ENCODE peak calls at places on chromosomes 3 and 15, in eight cellular contexts. One of them, this sample, is unnamed.

GRCh38 chr15:58243083-58243482 is 104.9 kb downstream of the AQP9 start:
- DNase-seq in activated CD8-positive, alpha-beta memory T cell treated with anti-CD3 and anti-CD28 coated beads for 48 hours: no peak
- DNase-seq in B cell: no peak
- DNase-seq in D341Med: no peak
- DNase-seq in non-pigmented ciliary epithelial cell: no peak
- DNase-seq in sigmoid colon: no peak
- DNase-seq in COR-L47: peak
- DNase-seq in posterior cingulate gyrus: no peak
- DNase-seq in this sample: no peak

GRCh38 chr3:59052803-59053411 is 3.1 kb upstream of the CFAP20DC start:
- DNase-seq in posterior cingulate gyrus: no peak
- DNase-seq in COR-L47: peak
- DNase-seq in non-pigmented ciliary epithelial cell: no peak
- DNase-seq in activated CD8-positive, alpha-beta memory T cell treated with anti-CD3 and anti-CD28 coated beads for 48 hours: no peak
- DNase-seq in D341Med: peak
- DNase-seq in B cell: peak
- DNase-seq in sigmoid colon: no peak
- DNase-seq in this sample: no peak

GRCh38 chr3:116155830-116156229 is 289.5 kb downstream of the LSAMP start:
- DNase-seq in non-pigmented ciliary epithelial cell: no peak
- DNase-seq in activated CD8-positive, alpha-beta memory T cell treated with anti-CD3 and anti-CD28 coated beads for 48 hours: no peak
- DNase-seq in sigmoid colon: no peak
- DNase-seq in COR-L47: no peak
- DNase-seq in posterior cingulate gyrus: no peak
- DNase-seq in D341Med: no peak
- DNase-seq in B cell: no peak
- DNase-seq in this sample: no peak

GRCh38 chr3:11185564-11186317 is 31.4 kb downstream of the HRH1 start:
- DNase-seq in non-pigmented ciliary epithelial cell: peak
- DNase-seq in activated CD8-positive, alpha-beta memory T cell treated with anti-CD3 and anti-CD28 coated beads for 48 hours: no peak
- DNase-seq in B cell: no peak
- DNase-seq in COR-L47: no peak
- DNase-seq in sigmoid colon: peak
- DNase-seq in D341Med: no peak
- DNase-seq in posterior cingulate gyrus: no peak
- DNase-seq in this sample: peak

GRCh38 chr15:90151989-90152645 is 49.0 kb upstream of the SEMA4B start:
- DNase-seq in D341Med: no peak
- DNase-seq in sigmoid colon: no peak
- DNase-seq in COR-L47: no peak
- DNase-seq in activated CD8-positive, alpha-beta memory T cell treated with anti-CD3 and anti-CD28 coated beads for 48 hours: no peak
- DNase-seq in B cell: no peak
- DNase-seq in posterior cingulate gyrus: peak
- DNase-seq in non-pigmented ciliary epithelial cell: no peak
- DNase-seq in this sample: no peak

GRCh38 chr3:39141211-39141995 is 12.0 kb downstream of the CSRNP1 start:
- DNase-seq in activated CD8-positive, alpha-beta memory T cell treated with anti-CD3 and anti-CD28 coated beads for 48 hours: no peak
- DNase-seq in non-pigmented ciliary epithelial cell: no peak
- DNase-seq in sigmoid colon: peak
- DNase-seq in COR-L47: peak
- DNase-seq in B cell: peak
- DNase-seq in D341Med: no peak
- DNase-seq in posterior cingulate gyrus: no peak
- DNase-seq in this sample: peak

GRCh38 chr15:71730277-71731144 is 79.8 kb upstream of the NR2E3 start:
- DNase-seq in B cell: peak
- DNase-seq in non-pigmented ciliary epithelial cell: no peak
- DNase-seq in COR-L47: peak
- DNase-seq in D341Med: peak
- DNase-seq in activated CD8-positive, alpha-beta memory T cell treated with anti-CD3 and anti-CD28 coated beads for 48 hours: no peak
- DNase-seq in posterior cingulate gyrus: peak
- DNase-seq in sigmoid colon: no peak
- DNase-seq in this sample: no peak

GRCh38 chr3:172280406-172281051 is 167.7 kb downstream of the GHSR start:
- DNase-seq in B cell: no peak
- DNase-seq in D341Med: no peak
- DNase-seq in non-pigmented ciliary epithelial cell: peak
- DNase-seq in COR-L47: no peak
- DNase-seq in activated CD8-positive, alpha-beta memory T cell treated with anti-CD3 and anti-CD28 coated beads for 48 hours: no peak
- DNase-seq in posterior cingulate gyrus: no peak
- DNase-seq in sigmoid colon: no peak
- DNase-seq in this sample: no peak

GRCh38 chr3:157447026-157447694 is 10.5 kb downstream of the PTX3 start:
- DNase-seq in non-pigmented ciliary epithelial cell: no peak
- DNase-seq in posterior cingulate gyrus: no peak
- DNase-seq in COR-L47: no peak
- DNase-seq in D341Med: peak
- DNase-seq in sigmoid colon: no peak
- DNase-seq in B cell: no peak
- DNase-seq in activated CD8-positive, alpha-beta memory T cell treated with anti-CD3 and anti-CD28 coated beads for 48 hours: no peak
- DNase-seq in this sample: no peak

GRCh38 chr15:80596521-80596976 is 98.6 kb upstream of the ABHD17C start:
- DNase-seq in COR-L47: no peak
- DNase-seq in non-pigmented ciliary epithelial cell: no peak
- DNase-seq in D341Med: no peak
- DNase-seq in activated CD8-positive, alpha-beta memory T cell treated with anti-CD3 and anti-CD28 coated beads for 48 hours: no peak
- DNase-seq in B cell: no peak
- DNase-seq in posterior cingulate gyrus: no peak
- DNase-seq in sigmoid colon: no peak
- DNase-seq in this sample: peak

GRCh38 chr3:56131976-56132590 is 336.2 kb downstream of the ERC2 start:
- DNase-seq in non-pigmented ciliary epithelial cell: peak
- DNase-seq in posterior cingulate gyrus: peak
- DNase-seq in sigmoid colon: peak
- DNase-seq in activated CD8-positive, alpha-beta memory T cell treated with anti-CD3 and anti-CD28 coated beads for 48 hours: no peak
- DNase-seq in D341Med: no peak
- DNase-seq in COR-L47: no peak
- DNase-seq in B cell: no peak
- DNase-seq in this sample: no peak

GRCh38 chr3:48563382-48563918 is at the start of gene UCN2:
- DNase-seq in COR-L47: no peak
- DNase-seq in activated CD8-positive, alpha-beta memory T cell treated with anti-CD3 and anti-CD28 coated beads for 48 hours: no peak
- DNase-seq in non-pigmented ciliary epithelial cell: no peak
- DNase-seq in sigmoid colon: no peak
- DNase-seq in posterior cingulate gyrus: no peak
- DNase-seq in B cell: no peak
- DNase-seq in D341Med: no peak
- DNase-seq in this sample: no peak

GRCh38 chr3:41419809-41420208 is 220.5 kb downstream of the CTNNB1 start:
- DNase-seq in non-pigmented ciliary epithelial cell: no peak
- DNase-seq in activated CD8-positive, alpha-beta memory T cell treated with anti-CD3 and anti-CD28 coated beads for 48 hours: no peak
- DNase-seq in COR-L47: no peak
- DNase-seq in D341Med: no peak
- DNase-seq in posterior cingulate gyrus: no peak
- DNase-seq in sigmoid colon: no peak
- DNase-seq in B cell: no peak
- DNase-seq in this sample: no peak

GRCh38 chr3:195756935-195757302 is 36.1 kb downstream of the MUC20 start:
- DNase-seq in D341Med: no peak
- DNase-seq in B cell: no peak
- DNase-seq in sigmoid colon: no peak
- DNase-seq in activated CD8-positive, alpha-beta memory T cell treated with anti-CD3 and anti-CD28 coated beads for 48 hours: no peak
- DNase-seq in posterior cingulate gyrus: no peak
- DNase-seq in COR-L47: no peak
- DNase-seq in non-pigmented ciliary epithelial cell: no peak
- DNase-seq in this sample: no peak

GRCh38 chr3:78830466-78830865 is 937.3 kb downstream of the ROBO1 start:
- DNase-seq in posterior cingulate gyrus: no peak
- DNase-seq in sigmoid colon: no peak
- DNase-seq in non-pigmented ciliary epithelial cell: no peak
- DNase-seq in activated CD8-positive, alpha-beta memory T cell treated with anti-CD3 and anti-CD28 coated beads for 48 hours: no peak
- DNase-seq in B cell: no peak
- DNase-seq in D341Med: no peak
- DNase-seq in COR-L47: no peak
- DNase-seq in this sample: no peak

GRCh38 chr3:142356818-142357217 is 91.0 kb downstream of the XRN1 start:
- DNase-seq in activated CD8-positive, alpha-beta memory T cell treated with anti-CD3 and anti-CD28 coated beads for 48 hours: no peak
- DNase-seq in posterior cingulate gyrus: no peak
- DNase-seq in COR-L47: no peak
- DNase-seq in non-pigmented ciliary epithelial cell: no peak
- DNase-seq in D341Med: no peak
- DNase-seq in B cell: peak
- DNase-seq in sigmoid colon: no peak
- DNase-seq in this sample: no peak

GRCh38 chr3:141643391-141643790 is 94.7 kb upstream of the RNF7 start:
- DNase-seq in D341Med: no peak
- DNase-seq in B cell: no peak
- DNase-seq in non-pigmented ciliary epithelial cell: no peak
- DNase-seq in posterior cingulate gyrus: no peak
- DNase-seq in activated CD8-positive, alpha-beta memory T cell treated with anti-CD3 and anti-CD28 coated beads for 48 hours: no peak
- DNase-seq in sigmoid colon: no peak
- DNase-seq in COR-L47: no peak
- DNase-seq in this sample: no peak

GRCh38 chr15:38554354-38554753 is 10.3 kb downstream of the RASGRP1 start:
- DNase-seq in B cell: peak
- DNase-seq in posterior cingulate gyrus: no peak
- DNase-seq in D341Med: no peak
- DNase-seq in activated CD8-positive, alpha-beta memory T cell treated with anti-CD3 and anti-CD28 coated beads for 48 hours: no peak
- DNase-seq in COR-L47: no peak
- DNase-seq in non-pigmented ciliary epithelial cell: no peak
- DNase-seq in sigmoid colon: no peak
- DNase-seq in this sample: no peak

GRCh38 chr3:192260611-192261010 is 466.7 kb downstream of the FGF12 start:
- DNase-seq in non-pigmented ciliary epithelial cell: no peak
- DNase-seq in posterior cingulate gyrus: no peak
- DNase-seq in activated CD8-positive, alpha-beta memory T cell treated with anti-CD3 and anti-CD28 coated beads for 48 hours: no peak
- DNase-seq in COR-L47: no peak
- DNase-seq in D341Med: no peak
- DNase-seq in B cell: no peak
- DNase-seq in sigmoid colon: no peak
- DNase-seq in this sample: no peak

GRCh38 chr3:12663311-12663935 is 494 bp downstream of the RAF1 start:
- DNase-seq in D341Med: peak
- DNase-seq in COR-L47: no peak
- DNase-seq in posterior cingulate gyrus: peak
- DNase-seq in activated CD8-positive, alpha-beta memory T cell treated with anti-CD3 and anti-CD28 coated beads for 48 hours: peak
- DNase-seq in sigmoid colon: peak
- DNase-seq in non-pigmented ciliary epithelial cell: no peak
- DNase-seq in B cell: no peak
- DNase-seq in this sample: no peak

GRCh38 chr3:139715736-139716135 is 38.0 kb upstream of the NMNAT3 start:
- DNase-seq in D341Med: no peak
- DNase-seq in posterior cingulate gyrus: no peak
- DNase-seq in COR-L47: no peak
- DNase-seq in sigmoid colon: no peak
- DNase-seq in B cell: no peak
- DNase-seq in non-pigmented ciliary epithelial cell: no peak
- DNase-seq in activated CD8-positive, alpha-beta memory T cell treated with anti-CD3 and anti-CD28 coated beads for 48 hours: no peak
- DNase-seq in this sample: no peak

GRCh38 chr3:102129774-102130608 is 280.7 kb downstream of the NFKBIZ start:
- DNase-seq in activated CD8-positive, alpha-beta memory T cell treated with anti-CD3 and anti-CD28 coated beads for 48 hours: no peak
- DNase-seq in sigmoid colon: peak
- DNase-seq in D341Med: no peak
- DNase-seq in non-pigmented ciliary epithelial cell: peak
- DNase-seq in B cell: no peak
- DNase-seq in COR-L47: no peak
- DNase-seq in posterior cingulate gyrus: peak
- DNase-seq in this sample: no peak

GRCh38 chr15:73599934-73600333 is 33.3 kb downstream of the NPTN start:
- DNase-seq in activated CD8-positive, alpha-beta memory T cell treated with anti-CD3 and anti-CD28 coated beads for 48 hours: no peak
- DNase-seq in B cell: no peak
- DNase-seq in posterior cingulate gyrus: no peak
- DNase-seq in non-pigmented ciliary epithelial cell: no peak
- DNase-seq in COR-L47: no peak
- DNase-seq in D341Med: no peak
- DNase-seq in sigmoid colon: no peak
- DNase-seq in this sample: no peak

GRCh38 chr15:74046275-74046674 is 36.1 kb downstream of the GOLGA6A start:
- DNase-seq in COR-L47: no peak
- DNase-seq in activated CD8-positive, alpha-beta memory T cell treated with anti-CD3 and anti-CD28 coated beads for 48 hours: no peak
- DNase-seq in non-pigmented ciliary epithelial cell: no peak
- DNase-seq in B cell: no peak
- DNase-seq in posterior cingulate gyrus: no peak
- DNase-seq in sigmoid colon: no peak
- DNase-seq in D341Med: no peak
- DNase-seq in this sample: no peak

GRCh38 chr3:156383433-156384025 is 171.4 kb downstream of the SSR3 start:
- DNase-seq in posterior cingulate gyrus: peak
- DNase-seq in COR-L47: no peak
- DNase-seq in B cell: no peak
- DNase-seq in sigmoid colon: no peak
- DNase-seq in non-pigmented ciliary epithelial cell: no peak
- DNase-seq in D341Med: no peak
- DNase-seq in activated CD8-positive, alpha-beta memory T cell treated with anti-CD3 and anti-CD28 coated beads for 48 hours: no peak
- DNase-seq in this sample: no peak

GRCh38 chr15:72865486-72865885 is 81.9 kb upstream of the ADPGK start:
- DNase-seq in posterior cingulate gyrus: no peak
- DNase-seq in non-pigmented ciliary epithelial cell: no peak
- DNase-seq in activated CD8-positive, alpha-beta memory T cell treated with anti-CD3 and anti-CD28 coated beads for 48 hours: no peak
- DNase-seq in sigmoid colon: no peak
- DNase-seq in COR-L47: no peak
- DNase-seq in D341Med: no peak
- DNase-seq in B cell: no peak
- DNase-seq in this sample: no peak

GRCh38 chr3:139906441-139906840 is 28.5 kb upstream of the CLSTN2 start:
- DNase-seq in COR-L47: no peak
- DNase-seq in sigmoid colon: no peak
- DNase-seq in B cell: no peak
- DNase-seq in D341Med: no peak
- DNase-seq in posterior cingulate gyrus: no peak
- DNase-seq in non-pigmented ciliary epithelial cell: peak
- DNase-seq in activated CD8-positive, alpha-beta memory T cell treated with anti-CD3 and anti-CD28 coated beads for 48 hours: no peak
- DNase-seq in this sample: no peak

GRCh38 chr3:196843435-196844110 is 24.1 kb upstream of the SENP5 start:
- DNase-seq in sigmoid colon: no peak
- DNase-seq in B cell: no peak
- DNase-seq in posterior cingulate gyrus: no peak
- DNase-seq in COR-L47: no peak
- DNase-seq in activated CD8-positive, alpha-beta memory T cell treated with anti-CD3 and anti-CD28 coated beads for 48 hours: no peak
- DNase-seq in D341Med: no peak
- DNase-seq in non-pigmented ciliary epithelial cell: no peak
- DNase-seq in this sample: no peak

GRCh38 chr3:196524527-196524926 is 9.4 kb upstream of the SMCO1 start:
- DNase-seq in sigmoid colon: no peak
- DNase-seq in non-pigmented ciliary epithelial cell: no peak
- DNase-seq in posterior cingulate gyrus: no peak
- DNase-seq in D341Med: no peak
- DNase-seq in B cell: no peak
- DNase-seq in activated CD8-positive, alpha-beta memory T cell treated with anti-CD3 and anti-CD28 coated beads for 48 hours: no peak
- DNase-seq in COR-L47: no peak
- DNase-seq in this sample: no peak

GRCh38 chr3:194572131-194572789 is 61.0 kb downstream of the TMEM44 start:
- DNase-seq in D341Med: no peak
- DNase-seq in sigmoid colon: peak
- DNase-seq in COR-L47: no peak
- DNase-seq in posterior cingulate gyrus: no peak
- DNase-seq in B cell: no peak
- DNase-seq in activated CD8-positive, alpha-beta memory T cell treated with anti-CD3 and anti-CD28 coated beads for 48 hours: no peak
- DNase-seq in non-pigmented ciliary epithelial cell: peak
- DNase-seq in this sample: no peak